ENCODE peak calls at places on chromosomes 4 and X, in ten cellular contexts. P, Q, A, V, T, H, Y, N, Z and G are unnamed samples.

GRCh38 chr4:26144526-26145167 is 176.2 kb upstream of the RBPJ start:
- DNase-seq in P (no peak), Y (peak), T (no peak), Q (no peak), V (no peak), A (no peak), N (no peak), H (peak), Z (no peak), G (no peak)

GRCh38 chrX:64698317-64698716 is 277.9 kb downstream of the ZC4H2 start:
- DNase-seq in Z (no peak), T (no peak), V (no peak), Q (no peak), P (no peak), A (no peak), H (no peak), N (no peak), Y (no peak), G (no peak)

GRCh38 chr4:14375816-14376215 is 626.5 kb upstream of the CPEB2 start:
- DNase-seq in T (no peak), Z (no peak), Q (peak), H (no peak), N (no peak), Y (no peak), P (peak), A (no peak), V (no peak), G (no peak)

GRCh38 chrX:107659768-107660167 is 31.5 kb downstream of the PRPS1 start:
- DNase-seq in Y (peak), H (peak), A (no peak), V (peak), N (peak), Q (peak), Z (no peak), P (no peak), T (no peak), G (no peak)

GRCh38 chrX:37998586-37999267 is 7.6 kb upstream of the SYTL5 start:
- DNase-seq in P (no peak), Q (no peak), Y (no peak), N (no peak), A (no peak), Z (no peak), H (peak), V (no peak), T (no peak), G (no peak)

GRCh38 chrX:78945186-78945912 is at the start of gene P2RY10:
- DNase-seq in H (no peak), Y (no peak), Z (no peak), Q (no peak), A (no peak), P (no peak), N (no peak), T (no peak), V (no peak), G (no peak)

GRCh38 chr4:121995790-121996537 is 44.1 kb upstream of the TRPC3 start:
- DNase-seq in T (no peak), H (no peak), Z (no peak), P (no peak), Q (no peak), Y (no peak), V (no peak), N (no peak), A (no peak), G (no peak)

GRCh38 chr4:185270037-185270436 is 60.6 kb downstream of the SNX25 start:
- DNase-seq in Q (no peak), N (no peak), V (no peak), H (no peak), P (no peak), Z (no peak), A (no peak), T (no peak), Y (no peak), G (no peak)

GRCh38 chr4:40199999-40200880 is 3.4 kb downstream of the RHOH start:
- DNase-seq in Q (no peak), V (no peak), N (no peak), T (no peak), H (peak), P (peak), Y (no peak), Z (peak), A (no peak), G (peak)

GRCh38 chr4:112523008-112523440 is 7.0 kb upstream of the NEUROG2 start:
- DNase-seq in Z (no peak), Y (no peak), V (peak), H (peak), Q (no peak), T (no peak), N (peak), A (peak), P (no peak), G (no peak)

GRCh38 chr4:7539659-7540058 is 104.9 kb upstream of the PSAPL1 start:
- DNase-seq in A (peak), Y (peak), P (no peak), H (no peak), Z (no peak), V (no peak), T (peak), Q (peak), N (no peak), G (peak)

GRCh38 chr4:7537853-7538252 is 103.1 kb upstream of the PSAPL1 start:
- DNase-seq in A (no peak), H (no peak), P (no peak), V (no peak), Q (no peak), Y (no peak), T (no peak), Z (no peak), N (no peak), G (no peak)

GRCh38 chr4:7536876-7537275 is 102.1 kb upstream of the PSAPL1 start:
- DNase-seq in T (no peak), Q (no peak), V (no peak), N (no peak), Z (no peak), Y (no peak), A (no peak), P (no peak), H (no peak), G (no peak)

GRCh38 chr4:7539186-7539585 is 104.5 kb upstream of the PSAPL1 start:
- DNase-seq in H (no peak), V (no peak), P (no peak), Q (no peak), N (no peak), A (no peak), T (no peak), Y (no peak), Z (no peak), G (no peak)

GRCh38 chr4:7538518-7538917 is 103.8 kb upstream of the PSAPL1 start:
- DNase-seq in P (no peak), Q (no peak), V (no peak), N (no peak), Y (no peak), H (no peak), A (no peak), Z (no peak), T (no peak), G (no peak)
- TF ChIP-seq CTCF in P (no peak), Q (no peak), V (no peak), N (no peak), Y (no peak), H (no peak), A (no peak), Z (no peak), T (no peak), G (no peak)

DNA sequence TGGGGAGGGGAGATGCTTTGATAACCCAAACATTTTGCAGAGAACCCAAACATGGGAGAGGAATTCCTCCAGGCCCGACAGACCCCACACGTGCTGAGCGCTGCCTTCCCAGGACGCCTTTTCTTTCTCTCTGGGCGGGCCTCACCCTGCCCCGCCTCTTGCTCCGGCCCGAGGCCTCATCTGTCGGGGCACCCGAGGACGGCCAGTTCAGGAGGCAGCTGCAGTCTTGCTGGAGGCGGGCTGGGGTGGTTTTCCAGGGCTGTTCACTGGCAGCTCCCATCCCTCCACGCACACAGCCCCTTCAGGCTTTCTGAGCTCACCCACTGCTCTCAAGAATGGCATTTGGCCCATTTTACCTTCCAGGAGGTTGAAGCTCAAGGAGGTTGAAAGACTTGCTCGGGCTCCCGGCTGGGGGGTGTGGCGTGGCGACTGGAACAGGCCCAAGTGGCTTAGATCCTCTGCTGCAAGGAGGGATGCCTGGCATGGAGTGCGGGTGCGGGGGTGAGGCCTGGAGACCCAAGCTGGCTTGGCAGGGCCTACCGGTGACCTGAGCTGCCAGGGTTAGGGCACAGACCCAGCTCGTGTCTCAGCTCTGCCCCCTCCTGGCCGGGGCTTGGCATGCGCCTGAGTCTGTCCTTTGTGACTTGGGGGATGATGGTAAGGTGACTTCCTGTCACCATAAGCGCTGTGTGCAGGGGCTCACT is 99.2 kb downstream of the PSAPL1 start:
- DNase-seq in Z (peak), N (peak), V (peak), T (peak), Q (peak), H (peak), P (no peak), A (peak), Y (peak), G (no peak)
- TF ChIP-seq CTCF in Z (peak), N (peak), V (peak), T (peak), Q (peak), H (peak), P (peak), A (peak), Y (peak), G (peak)

GRCh38 chrX:120378570-120378969 is 16.7 kb downstream of the ATP1B4 start:
- DNase-seq in A (no peak), Y (no peak), N (no peak), Q (no peak), H (no peak), T (no peak), V (no peak), P (no peak), Z (no peak), G (no peak)

GRCh38 chrX:120377179-120377578 is 15.3 kb downstream of the ATP1B4 start:
- DNase-seq in Q (no peak), Y (no peak), N (no peak), A (no peak), H (no peak), Z (no peak), T (no peak), V (no peak), P (no peak), G (no peak)

GRCh38 chrX:120380699-120381098 is 18.8 kb downstream of the ATP1B4 start:
- DNase-seq in N (no peak), V (peak), A (peak), Q (no peak), T (no peak), P (no peak), H (peak), Z (no peak), Y (peak), G (no peak)
- TF ChIP-seq CTCF in N (peak), V (no peak), A (peak), Q (peak), T (no peak), P (peak), H (peak), Z (no peak), Y (no peak), G (peak)

GRCh38 chrX:115898382-115899001 is 272.1 kb upstream of the AGTR2 start:
- DNase-seq in Q (peak), Y (no peak), A (peak), V (peak), P (no peak), Z (peak), H (no peak), T (peak), N (peak), G (no peak)
- TF ChIP-seq CTCF in Q (peak), Y (no peak), A (peak), V (no peak), P (no peak), Z (peak), H (no peak), T (peak), N (no peak), G (no peak)

GRCh38 chr4:110953898-110954297 is 331.0 kb upstream of the PITX2 start:
- DNase-seq in V (no peak), Q (no peak), N (no peak), A (no peak), Z (no peak), Y (peak), H (no peak), P (no peak), T (no peak), G (no peak)
- TF ChIP-seq CTCF in V (no peak), Q (no peak), N (no peak), A (no peak), Z (no peak), Y (no peak), H (no peak), P (no peak), T (no peak), G (no peak)

DNA sequence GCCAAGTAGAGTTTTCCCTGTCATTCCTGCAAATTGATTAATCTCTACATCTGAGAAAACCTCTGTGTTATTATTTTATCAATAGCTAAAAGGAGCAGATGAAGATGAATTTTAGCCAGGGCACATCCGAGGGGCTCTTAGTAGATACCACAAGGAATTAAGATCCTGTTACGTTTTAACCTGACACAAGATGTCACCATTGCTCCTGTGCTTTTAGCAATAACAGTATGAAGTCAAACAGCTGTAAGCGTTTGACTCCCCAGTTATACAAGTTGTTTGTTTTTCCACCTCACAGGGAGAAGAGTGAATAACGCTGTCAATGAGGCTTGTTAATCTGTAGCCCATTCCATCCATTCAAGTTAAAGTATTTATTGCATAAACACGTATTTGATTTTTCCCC is 76.0 kb upstream of the AP1S2 start:
- DNase-seq in A (no peak), H (peak), P (peak), Q (no peak), Z (no peak), N (peak), V (no peak), T (no peak), Y (peak), G (no peak)
- TF ChIP-seq CTCF in A (no peak), H (peak), P (peak), Q (peak), Z (peak), N (peak), V (no peak), T (no peak), Y (no peak), G (no peak)

DNA sequence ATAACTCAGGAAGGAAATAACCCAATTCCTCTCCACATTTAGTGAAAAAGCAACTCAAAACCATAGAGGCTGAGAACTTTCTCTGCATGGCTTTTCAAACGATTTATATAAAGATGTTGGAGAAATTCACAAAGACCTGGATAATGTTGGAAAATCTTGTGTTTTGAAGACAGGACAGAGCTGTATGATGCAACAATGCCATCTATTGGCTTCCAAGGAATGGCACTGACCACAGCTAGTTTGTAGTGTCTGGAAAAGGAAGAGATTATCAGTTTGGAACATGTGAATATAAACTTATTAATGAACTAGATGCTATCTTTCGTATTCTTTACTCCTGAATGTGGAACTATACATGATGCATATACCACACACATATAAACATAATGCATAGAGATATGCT is 503.6 kb downstream of the IL1RAPL1 start:
- DNase-seq in H (peak), Y (peak), T (no peak), Z (no peak), V (no peak), P (no peak), Q (no peak), A (no peak), N (peak), G (no peak)
- TF ChIP-seq CTCF in H (peak), Y (no peak), T (no peak), Z (peak), V (no peak), P (peak), Q (no peak), A (peak), N (peak), G (no peak)